ENCODE peak calls at places on chromosomes 1 and 21, in four cellular contexts. J is astrocyte of the spinal cord, Z is H7, V is kidney glomerular epithelial cell. P is an unnamed sample.

GRCh38 chr1:182615468-182616129 is 11.4 kb upstream of the RGS16 start:
- DNase-seq in J (peak), Z (peak), V (no peak), P (no peak)

GRCh38 chr1:2356911-2357845 is 34.2 kb downstream of the MORN1 start:
- DNase-seq in J (no peak), Z (no peak), V (no peak), P (no peak)

GRCh38 chr1:3898994-3899775 is 887 bp downstream of the C1orf174 start:
- DNase-seq in J (no peak), Z (no peak), V (no peak), P (peak)

GRCh38 chr1:8864713-8865397 is 13.6 kb downstream of the ENO1 start:
- DNase-seq in J (no peak), Z (no peak), V (no peak), P (no peak)

GRCh38 chr1:156874572-156874971 is 13.9 kb downstream of the NTRK1 start:
- DNase-seq in J (no peak), Z (no peak), V (no peak), P (no peak)

GRCh38 chr21:32645261-32646182 is 33.3 kb upstream of the CFAP298 start:
- DNase-seq in J (no peak), Z (peak), V (no peak), P (no peak)

GRCh38 chr1:74010206-74010605 is 187.8 kb downstream of the LRRIQ3 start:
- DNase-seq in J (no peak), Z (no peak), V (no peak), P (no peak)

GRCh38 chr1:18820791-18821641 is 38.4 kb downstream of the TAS1R2 start:
- DNase-seq in J (peak), Z (peak), V (peak), P (peak)

GRCh38 chr1:33130297-33130696 is 49.3 kb downstream of the AZIN2 start:
- DNase-seq in J (peak), Z (no peak), V (no peak), P (no peak)

GRCh38 chr1:23601104-23601967 is 42.0 kb upstream of the ID3 start:
- DNase-seq in J (no peak), Z (no peak), V (no peak), P (no peak)

GRCh38 chr1:230423936-230424335 is 2.2 kb downstream of the PGBD5 start:
- DNase-seq in J (no peak), Z (no peak), V (no peak), P (no peak)

GRCh38 chr21:30434033-30434631 is 4.1 kb downstream of the KRTAP13-4 start:
- DNase-seq in J (peak), Z (peak), V (peak), P (no peak)

GRCh38 chr1:24294757-24295371 is 24.3 kb upstream of the GRHL3 start:
- DNase-seq in J (no peak), Z (peak), V (peak), P (no peak)

GRCh38 chr1:179867493-179868330 is 9.9 kb downstream of the TOR1AIP2 start:
- DNase-seq in J (peak), Z (peak), V (peak), P (peak)

GRCh38 chr1:176831150-176831549 is 333.4 kb downstream of the ASTN1 start:
- DNase-seq in J (no peak), Z (no peak), V (no peak), P (no peak)

GRCh38 chr1:166925791-166926483 is 49.4 kb downstream of the ILDR2 start:
- DNase-seq in J (peak), Z (peak), V (peak), P (no peak)

GRCh38 chr1:6108937-6109636 is 63.4 kb downstream of the KCNAB2 start:
- DNase-seq in J (peak), Z (peak), V (peak), P (peak)

GRCh38 chr1:88180449-88181108 is 503.5 kb upstream of the PKN2 start:
- DNase-seq in J (peak), Z (peak), V (peak), P (peak)

GRCh38 chr1:185681034-185681633 is 53.1 kb upstream of the HMCN1 start:
- DNase-seq in J (peak), Z (peak), V (peak), P (no peak)

GRCh38 chr1:217090073-217090911 is 367.1 kb upstream of the ESRRG start:
- DNase-seq in J (no peak), Z (peak), V (no peak), P (no peak)

GRCh38 chr1:245322673-245323072 is 167.9 kb downstream of the KIF26B start:
- DNase-seq in J (no peak), Z (no peak), V (peak), P (no peak)

GRCh38 chr21:43362306-43362927 is 64.5 kb downstream of the SIK1 start:
- DNase-seq in J (peak), Z (peak), V (no peak), P (no peak)

GRCh38 chr1:177185209-177185608 is 14.5 kb downstream of the BRINP2 start:
- DNase-seq in J (no peak), Z (no peak), V (no peak), P (no peak)

GRCh38 chr1:22507582-22507981 is 55.7 kb upstream of the EPHA8 start:
- DNase-seq in J (no peak), Z (no peak), V (no peak), P (no peak)

GRCh38 chr1:110597966-110598365 is 8.2 kb downstream of the KCNA2 start:
- DNase-seq in J (no peak), Z (no peak), V (no peak), P (no peak)

GRCh38 chr1:72845342-72845741 is 563.0 kb upstream of the NEGR1 start:
- DNase-seq in J (peak), Z (peak), V (peak), P (no peak)

P was measured in HuH-7.5.